ENCODE peak calls at places on chromosome 19, in nine cellular contexts. V, U, Z, J, Y, L, I, P and Q are unnamed samples.

GRCh38 chr19:43527860-43528622 is 1.0 kb upstream of the ETHE1 start:
- DNase-seq in V (no peak), U (no peak), Z (no peak), J (no peak), Y (no peak), L (no peak), I (peak), P (no peak), Q (no peak)

GRCh38 chr19:34336781-34337271 is 28.2 kb upstream of the GPI start:
- DNase-seq in V (peak), U (no peak), Z (no peak), J (no peak), Y (peak), L (no peak), I (peak), P (no peak), Q (no peak)

GRCh38 chr19:41933131-41933458 is 4.8 kb upstream of the ERFL start:
- DNase-seq in V (no peak), U (no peak), Z (no peak), J (no peak), Y (no peak), L (no peak), I (no peak), P (no peak), Q (no peak)

GRCh38 chr19:18846862-18847515 is 15.2 kb downstream of the UPF1 start:
- DNase-seq in V (peak), U (peak), Z (peak), J (peak), Y (peak), L (peak), I (peak), P (no peak), Q (no peak)

GRCh38 chr19:16139752-16140151 is 3.7 kb upstream of the HSH2D start:
- DNase-seq in V (no peak), U (no peak), Z (no peak), J (no peak), Y (no peak), L (no peak), I (no peak), P (no peak), Q (no peak)

GRCh38 chr19:16342002-16342715 is 17.5 kb downstream of the KLF2 start:
- DNase-seq in V (no peak), U (peak), Z (no peak), J (peak), Y (peak), L (no peak), I (no peak), P (no peak), Q (no peak)

GRCh38 chr19:58035863-58036262 is 2.0 kb downstream of the ZSCAN1 start:
- DNase-seq in V (no peak), U (no peak), Z (no peak), J (no peak), Y (no peak), L (no peak), I (no peak), P (no peak), Q (no peak)

GRCh38 chr19:35363001-35363590 is 4.8 kb downstream of the FFAR3 start:
- DNase-seq in V (no peak), U (no peak), Z (no peak), J (no peak), Y (no peak), L (no peak), I (no peak), P (no peak), Q (no peak)

GRCh38 chr19:49845433-49845832 is 5.5 kb upstream of the PTOV1 start:
- DNase-seq in V (no peak), U (no peak), Z (no peak), J (no peak), Y (no peak), L (no peak), I (no peak), P (no peak), Q (no peak)

GRCh38 chr19:31258211-31259052 is 90.8 kb downstream of the TSHZ3 start:
- DNase-seq in V (no peak), U (no peak), Z (no peak), J (no peak), Y (no peak), L (no peak), I (no peak), P (no peak), Q (no peak)

GRCh38 chr19:56170261-56170660 is 5.5 kb upstream of the GALP start:
- DNase-seq in V (no peak), U (no peak), Z (no peak), J (peak), Y (no peak), L (peak), I (peak), P (no peak), Q (peak)